ENCODE peak calls at places on chromosome 1, in nine cellular contexts. X is NCI-H1694; M is head of caudate nucleus; T is fibroblast of lung; Y is A172; K is PC-3; E is DMS153; U is naive thymus-derived CD8-positive, alpha-beta T cell; D is right lobe of liver. V is an unnamed sample.

GRCh38 chr1:7513081-7513480 is 258.0 kb upstream of the VAMP3 start:
- DNase-seq in X (no peak), M (no peak), T (no peak), Y (no peak), K (no peak), E (no peak), U (no peak), D (no peak), V (no peak)

GRCh38 chr1:175493999-175494336 is 249.4 kb downstream of the TNR start:
- DNase-seq in X (peak; percentile 86), M (peak; percentile 7), T (no peak), Y (no peak), K (no peak), E (no peak), U (no peak), D (no peak), V (no peak)

GRCh38 chr1:180967558-180967957 is 54.9 kb downstream of the KIAA1614 start:
- DNase-seq in X (no peak), M (no peak), T (no peak), Y (no peak), K (no peak), E (no peak), U (no peak), D (no peak), V (no peak)

GRCh38 chr1:97824644-97825043 is 96.2 kb downstream of the DPYD start:
- DNase-seq in X (no peak), M (no peak), T (no peak), Y (no peak), K (no peak), E (no peak), U (no peak), D (no peak), V (no peak)

GRCh38 chr1:13651279-13651678 is 48.7 kb upstream of the PRDM2 start:
- DNase-seq in X (no peak), M (no peak), T (peak; percentile 17), Y (no peak), K (peak; percentile 98), E (no peak), U (no peak), D (no peak), V (no peak)

GRCh38 chr1:241641748-241642592 is 1.8 kb upstream of the CHML start:
- DNase-seq in X (no peak), M (no peak), T (peak; percentile 66), Y (peak; percentile 91), K (peak; percentile 96), E (no peak), U (no peak), D (no peak), V (peak; percentile 64)

GRCh38 chr1:227729881-227730629 is 5.0 kb downstream of the JMJD4 start:
- DNase-seq in X (peak; percentile 67), M (peak; percentile 50), T (peak; percentile 54), Y (peak; percentile 62), K (peak; percentile 84), E (peak; percentile 10), U (peak; percentile 17), D (no peak), V (peak; percentile 75)

GRCh38 chr1:206709772-206710456 is 25.2 kb downstream of the MAPKAPK2 start:
- DNase-seq in X (no peak), M (no peak), T (peak; percentile 50), Y (no peak), K (peak; percentile 77), E (no peak), U (no peak), D (no peak), V (peak; percentile 73)

GRCh38 chr1:216846339-216846738 is 123.1 kb upstream of the ESRRG start:
- DNase-seq in X (no peak), M (no peak), T (no peak), Y (no peak), K (no peak), E (no peak), U (no peak), D (no peak), V (no peak)

GRCh38 chr1:229237320-229237719 is 33.6 kb upstream of the RAB4A start:
- DNase-seq in X (no peak), M (no peak), T (no peak), Y (no peak), K (no peak), E (peak; percentile 75), U (no peak), D (no peak), V (no peak)

GRCh38 chr1:40665335-40666171 is at the start of gene RIMS3:
- DNase-seq in X (peak; percentile 13), M (peak; percentile 88), T (peak; percentile 20), Y (peak; percentile 31), K (peak; percentile 63), E (peak; percentile 80), U (peak; percentile 47), D (peak; percentile 85), V (peak; percentile 85)

GRCh38 chr1:108590947-108591346 is 31.0 kb downstream of the EEIG2 start:
- DNase-seq in X (no peak), M (no peak), T (peak; percentile 96), Y (peak; percentile 78), K (peak; percentile 78), E (no peak), U (peak; percentile 38), D (no peak), V (peak; percentile 37)

GRCh38 chr1:226001852-226002666 is 2.9 kb upstream of the SDE2 start:
- DNase-seq in X (no peak), M (peak; percentile 6), T (peak; percentile 12), Y (no peak), K (peak; percentile 26), E (peak; percentile 95), U (peak; percentile 88), D (peak; percentile 53), V (no peak)

V was measured in RWPE1.